ENCODE peak calls at places on chromosomes 16 and 17, in five cellular contexts. H is M059J; R is stimulated activated CD4-positive, alpha-beta T cell treated with anti-CD3 and anti-CD28 coated beads, Interleukin-4, amount 100 ng/mL, for 48 hours; Z is OCI-LY7; N is HEK293T. U is an unnamed sample.

GRCh38 chr16:85079785-85080602 is 32.3 kb downstream of the CIBAR2 start:
- DNase-seq in H (no peak), R (no peak), Z (no peak), N (no peak), U (no peak)

GRCh38 chr17:79845601-79845949 is 6.3 kb upstream of the CBX4 start:
- DNase-seq in H (no peak), R (no peak), Z (no peak), N (no peak), U (peak)

GRCh38 chr16:66248096-66248495 is 118.4 kb upstream of the CDH5 start:
- DNase-seq in H (peak), R (no peak), Z (no peak), N (no peak), U (no peak)

GRCh38 chr17:81043725-81044427 is 8.9 kb downstream of the BAIAP2 start:
- DNase-seq in H (peak), R (no peak), Z (no peak), N (no peak), U (no peak)

GRCh38 chr16:75861981-75862380 is 135.7 kb upstream of the CPHXL start:
- DNase-seq in H (no peak), R (no peak), Z (no peak), N (no peak), U (no peak)

GRCh38 chr16:1781758-1782407 is 488 bp downstream of the SPSB3 start:
- DNase-seq in H (peak), R (no peak), Z (peak), N (no peak), U (peak)

GRCh38 chr16:46929378-46930332 is 43.8 kb downstream of the DNAJA2 start:
- DNase-seq in H (peak), R (peak), Z (peak), N (peak), U (peak)

GRCh38 chr17:55433029-55433628 is 11.5 kb upstream of the MMD start:
- DNase-seq in H (peak), R (no peak), Z (no peak), N (no peak), U (no peak)

GRCh38 chr17:1720856-1721386 is 3.6 kb upstream of the WDR81 start:
- DNase-seq in H (peak), R (peak), Z (peak), N (peak), U (peak)

GRCh38 chr17:9350083-9350482 is 225.5 kb downstream of the STX8 start:
- DNase-seq in H (peak), R (no peak), Z (no peak), N (no peak), U (peak)

GRCh38 chr16:265711-266110 is 10.0 kb downstream of the RGS11 start:
- DNase-seq in H (no peak), R (no peak), Z (no peak), N (no peak), U (no peak)